ENCODE peak calls at places on chromosome 1, in five cellular contexts. U is heart left ventricle, N is ovary, I is adipocyte, F is PC-9. L is an unnamed sample.

GRCh38 chr1:241077386-241078147 is 279.4 kb downstream of the RGS7 start:
- DNase-seq in I (no peak), N (no peak), U (no peak), F (no peak), L (no peak)

GRCh38 chr1:243407284-243408018 is 151.6 kb downstream of the SDCCAG8 start:
- DNase-seq in F (peak), I (peak), N (no peak), U (no peak), L (peak)

GRCh38 chr1:19450811-19451564 is 34.4 kb downstream of the CAPZB start:
- DNase-seq in F (peak), U (no peak), I (peak), N (no peak), L (peak)

GRCh38 chr1:20029178-20029912 is 40.6 kb upstream of the PLA2G5 start:
- DNase-seq in U (peak), I (no peak), N (peak), F (no peak), L (no peak)

GRCh38 chr1:206935491-206936067 is 10.7 kb downstream of the PIGR start:
- DNase-seq in I (no peak), F (no peak), U (no peak), N (no peak), L (peak)

GRCh38 chr1:187928288-187928687 is 1099.5 kb downstream of the PLA2G4A start:
- DNase-seq in F (no peak), I (peak), U (no peak), N (no peak), L (peak)

GRCh38 chr1:199463521-199464127 is 563.9 kb upstream of the NR5A2 start:
- DNase-seq in I (peak), F (no peak), U (no peak), N (no peak), L (peak)

GRCh38 chr1:164662955-164663354 is 104.0 kb downstream of the PBX1 start:
- DNase-seq in U (no peak), F (no peak), I (no peak), N (no peak), L (no peak)

GRCh38 chr1:221714227-221715116 is 27.4 kb downstream of the DUSP10 start:
- DNase-seq in N (no peak), F (no peak), U (no peak), I (no peak), L (no peak)

GRCh38 chr1:29786791-29787732 is 550.7 kb downstream of the PTPRU start:
- DNase-seq in I (no peak), N (no peak), F (no peak), U (no peak), L (no peak)

GRCh38 chr1:57796609-57797008 is 372.7 kb upstream of the DAB1 start:
- DNase-seq in F (no peak), I (no peak), U (no peak), N (no peak), L (no peak)

GRCh38 chr1:204359474-204360255 is at the start of gene PLEKHA6:
- DNase-seq in I (peak), U (peak), N (peak), F (peak), L (peak)

GRCh38 chr1:92842082-92843045 is 10.5 kb downstream of the RPL5 start:
- DNase-seq in F (no peak), U (no peak), N (no peak), I (no peak), L (no peak)

GRCh38 chr1:1598720-1599029 is 1.3 kb downstream of the FNDC10 start:
- DNase-seq in U (no peak), I (no peak), N (no peak), F (no peak), L (no peak)

GRCh38 chr1:88892146-88892877 is 945 bp upstream of the GTF2B start:
- DNase-seq in F (peak), U (no peak), N (no peak), I (peak), L (peak)

GRCh38 chr1:26546819-26547218 is 17.3 kb downstream of the RPS6KA1 start:
- DNase-seq in I (no peak), F (no peak), N (no peak), U (no peak), L (no peak)
- H3K4me3 ChIP-seq in I (no peak), F (no peak), N (no peak), U (no peak), L (no peak)

DNA sequence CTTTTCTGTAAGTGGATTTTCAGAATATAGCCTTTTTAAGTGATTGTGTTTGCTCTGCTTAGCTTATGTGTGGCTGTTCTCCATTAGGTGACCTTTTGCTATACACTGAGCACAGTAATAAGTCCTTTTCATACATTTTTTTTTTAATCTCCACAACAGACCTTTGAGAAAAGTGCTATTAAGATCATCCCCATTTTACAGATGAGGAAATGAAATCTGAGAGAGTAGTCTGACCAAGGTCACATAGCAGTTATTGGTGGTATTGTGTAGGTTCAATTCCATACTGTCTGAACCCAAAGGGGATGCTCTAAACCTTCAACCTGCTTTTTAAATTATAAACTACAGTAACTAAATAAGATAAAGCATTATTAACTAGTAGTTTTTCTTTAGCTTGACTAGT is 1.7 kb downstream of the PRRC2C start:
- DNase-seq in U (no peak), F (no peak), I (no peak), N (no peak), L (no peak)
- H3K4me3 ChIP-seq in U (peak), F (peak), I (peak), N (peak), L (peak)

DNA sequence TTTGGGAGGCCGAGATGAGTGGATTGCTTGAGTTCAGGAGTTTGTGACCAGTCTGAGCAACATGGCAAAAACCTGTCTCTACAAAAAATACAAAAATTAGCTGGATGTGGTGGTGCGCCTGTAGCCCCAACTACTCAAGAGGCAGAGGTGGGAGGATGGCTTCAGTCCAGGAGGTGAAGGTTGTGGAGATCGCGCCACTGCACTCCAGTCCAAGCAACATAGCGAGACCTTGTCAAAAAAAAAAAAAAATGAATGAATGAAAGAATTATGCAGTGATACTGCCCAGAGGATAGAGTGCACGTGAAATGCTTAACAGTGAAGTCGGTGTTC is 429 bp upstream of the DPH2 start:
- DNase-seq in U (no peak), N (no peak), I (no peak), F (no peak), L (no peak)
- H3K4me3 ChIP-seq in U (peak), N (no peak), I (peak), F (peak), L (no peak)

GRCh38 chr1:10794724-10795304 is 1.6 kb downstream of the CASZ1 start:
- DNase-seq in I (peak), N (no peak), U (peak), F (no peak), L (no peak)
- H3K4me3 ChIP-seq in I (peak), N (peak), U (peak), F (peak), L (peak)